ENCODE peak calls at places on chromosomes 7 and 10, in seven cellular contexts. One of them, this sample, is unnamed.

GRCh38 chr10:55491712-55492111 is 690.7 kb upstream of the PCDH15 start:
- DNase-seq in KBM-7: no peak
- DNase-seq in MCF 10A: no peak
- DNase-seq in iPS-NIHi11: no peak
- DNase-seq in posterior cingulate gyrus: no peak
- DNase-seq in NCI-H1105 treated with DMSO at 0.1 percent for 48 hours: no peak
- DNase-seq in NCI-H345: peak
- DNase-seq in this sample: peak

GRCh38 chr7:80732635-80733034 is 94.2 kb downstream of the CD36 start:
- DNase-seq in KBM-7: peak
- DNase-seq in MCF 10A: peak
- DNase-seq in iPS-NIHi11: peak
- DNase-seq in posterior cingulate gyrus: no peak
- DNase-seq in NCI-H1105 treated with DMSO at 0.1 percent for 48 hours: no peak
- DNase-seq in NCI-H345: no peak
- DNase-seq in this sample: no peak

GRCh38 chr10:871951-872403 is 59.5 kb downstream of the LARP4B start:
- DNase-seq in KBM-7: no peak
- DNase-seq in MCF 10A: no peak
- DNase-seq in iPS-NIHi11: no peak
- DNase-seq in posterior cingulate gyrus: no peak
- DNase-seq in NCI-H1105 treated with DMSO at 0.1 percent for 48 hours: no peak
- DNase-seq in NCI-H345: no peak
- DNase-seq in this sample: no peak

GRCh38 chr10:91875779-91876178 is 33.5 kb downstream of the FGFBP3 start:
- DNase-seq in KBM-7: no peak
- DNase-seq in MCF 10A: no peak
- DNase-seq in iPS-NIHi11: no peak
- DNase-seq in posterior cingulate gyrus: no peak
- DNase-seq in NCI-H1105 treated with DMSO at 0.1 percent for 48 hours: no peak
- DNase-seq in NCI-H345: no peak
- DNase-seq in this sample: no peak

GRCh38 chr10:101032637-101033201 is 1.7 kb downstream of the SFXN3 start:
- DNase-seq in KBM-7: peak
- DNase-seq in MCF 10A: peak
- DNase-seq in iPS-NIHi11: peak
- DNase-seq in posterior cingulate gyrus: peak
- DNase-seq in NCI-H1105 treated with DMSO at 0.1 percent for 48 hours: no peak
- DNase-seq in NCI-H345: no peak
- DNase-seq in this sample: peak

GRCh38 chr10:69639291-69640195 is 9.5 kb downstream of the FAM241B start:
- DNase-seq in KBM-7: peak
- DNase-seq in MCF 10A: peak
- DNase-seq in iPS-NIHi11: peak
- DNase-seq in posterior cingulate gyrus: peak
- DNase-seq in NCI-H1105 treated with DMSO at 0.1 percent for 48 hours: peak
- DNase-seq in NCI-H345: peak
- DNase-seq in this sample: peak

GRCh38 chr7:123282181-123282580 is 82.4 kb upstream of the SLC13A1 start:
- DNase-seq in KBM-7: no peak
- DNase-seq in MCF 10A: no peak
- DNase-seq in iPS-NIHi11: no peak
- DNase-seq in posterior cingulate gyrus: no peak
- DNase-seq in NCI-H1105 treated with DMSO at 0.1 percent for 48 hours: no peak
- DNase-seq in NCI-H345: no peak
- DNase-seq in this sample: no peak

GRCh38 chr7:131066635-131067034 is 261.0 kb upstream of the MKLN1 start:
- DNase-seq in KBM-7: no peak
- DNase-seq in MCF 10A: peak
- DNase-seq in iPS-NIHi11: no peak
- DNase-seq in posterior cingulate gyrus: no peak
- DNase-seq in NCI-H1105 treated with DMSO at 0.1 percent for 48 hours: no peak
- DNase-seq in NCI-H345: no peak
- DNase-seq in this sample: no peak

GRCh38 chr10:93752761-93753160 is 5.0 kb upstream of the LGI1 start:
- DNase-seq in KBM-7: no peak
- DNase-seq in MCF 10A: peak
- DNase-seq in iPS-NIHi11: no peak
- DNase-seq in posterior cingulate gyrus: no peak
- DNase-seq in NCI-H1105 treated with DMSO at 0.1 percent for 48 hours: no peak
- DNase-seq in NCI-H345: no peak
- DNase-seq in this sample: no peak

GRCh38 chr10:71737356-71738172 is 18.0 kb upstream of the C10orf105 start:
- DNase-seq in KBM-7: peak
- DNase-seq in MCF 10A: no peak
- DNase-seq in iPS-NIHi11: no peak
- DNase-seq in posterior cingulate gyrus: no peak
- DNase-seq in NCI-H1105 treated with DMSO at 0.1 percent for 48 hours: no peak
- DNase-seq in NCI-H345: no peak
- DNase-seq in this sample: no peak

GRCh38 chr10:50522908-50523307 is 100.8 kb downstream of the SGMS1 start:
- DNase-seq in KBM-7: no peak
- DNase-seq in MCF 10A: no peak
- DNase-seq in iPS-NIHi11: no peak
- DNase-seq in posterior cingulate gyrus: no peak
- DNase-seq in NCI-H1105 treated with DMSO at 0.1 percent for 48 hours: no peak
- DNase-seq in NCI-H345: no peak
- DNase-seq in this sample: no peak